ENCODE peak calls at places on chromosomes 12 and 14, in nine cellular contexts. F is stomach, S is tibial artery, V is heart right ventricle, P is adipocyte, H is OCI-LY7, L is GM23338, Y is heart left ventricle, N is spleen. U is an unnamed sample.

GRCh38 chr14:30528778-30529642 is 29.9 kb upstream of the G2E3 start:
- DNase-seq in F (no peak), S (no peak), V (no peak), P (no peak), H (no peak), L (peak; percentile 18), Y (no peak), N (no peak), U (no peak)

GRCh38 chr12:124150176-124150575 is 144.7 kb upstream of the RFLNA start:
- DNase-seq in F (no peak), S (no peak), V (no peak), P (no peak), H (no peak), L (no peak), Y (no peak), N (no peak), U (peak; percentile 64)

GRCh38 chr14:101499080-101499479 is 62.2 kb upstream of the DIO3 start:
- DNase-seq in F (peak; percentile 9), S (peak; percentile 58), V (no peak), P (no peak), H (no peak), L (no peak), Y (no peak), N (peak; percentile 29), U (no peak)

GRCh38 chr12:2177003-2177402 is 124.2 kb downstream of the CACNA1C start:
- DNase-seq in F (no peak), S (no peak), V (no peak), P (no peak), H (no peak), L (no peak), Y (no peak), N (no peak), U (no peak)

GRCh38 chr12:10207136-10207535 is 5.5 kb upstream of the GABARAPL1 start:
- DNase-seq in F (no peak), S (no peak), V (no peak), P (no peak), H (no peak), L (no peak), Y (no peak), N (no peak), U (no peak)

GRCh38 chr14:106024983-106025604 is 498.7 kb downstream of the TMEM121 start:
- DNase-seq in F (no peak), S (no peak), V (no peak), P (no peak), H (no peak), L (no peak), Y (no peak), N (no peak), U (no peak)

GRCh38 chr12:46378530-46378929 is 6.0 kb upstream of the SLC38A2 start:
- DNase-seq in F (no peak), S (no peak), V (no peak), P (no peak), H (no peak), L (peak; percentile 63), Y (no peak), N (no peak), U (no peak)

GRCh38 chr14:68217891-68218290 is 398.3 kb downstream of the RAD51B start:
- DNase-seq in F (no peak), S (no peak), V (no peak), P (no peak), H (no peak), L (no peak), Y (no peak), N (no peak), U (no peak)

GRCh38 chr14:101471723-101472517 is 89.4 kb upstream of the DIO3 start:
- DNase-seq in F (peak; percentile 17), S (peak; percentile 51), V (no peak), P (no peak), H (no peak), L (no peak), Y (no peak), N (peak; percentile 51), U (no peak)

GRCh38 chr12:115235880-115236279 is 551.9 kb upstream of the TBX3 start:
- DNase-seq in F (no peak), S (no peak), V (no peak), P (no peak), H (no peak), L (no peak), Y (no peak), N (no peak), U (no peak)

GRCh38 chr12:69881771-69882170 is 56.7 kb downstream of the MYRFL start:
- DNase-seq in F (no peak), S (no peak), V (no peak), P (no peak), H (no peak), L (no peak), Y (no peak), N (no peak), U (no peak)

GRCh38 chr14:67919259-67919658 is 99.7 kb downstream of the RAD51B start:
- DNase-seq in F (no peak), S (no peak), V (no peak), P (peak; percentile 17), H (no peak), L (peak; percentile 40), Y (no peak), N (no peak), U (no peak)

GRCh38 chr14:39491134-39491541 is 58.9 kb upstream of the FBXO33 start:
- DNase-seq in F (no peak), S (no peak), V (no peak), P (peak; percentile 72), H (peak; percentile 51), L (peak; percentile 75), Y (no peak), N (no peak), U (peak; percentile 63)

GRCh38 chr14:93894992-93895391 is 32.2 kb upstream of the FAM181A start:
- DNase-seq in F (no peak), S (peak; percentile 24), V (no peak), P (no peak), H (no peak), L (peak; percentile 67), Y (no peak), N (no peak), U (no peak)

GRCh38 chr12:60182354-60182753 is 586.5 kb downstream of the SLC16A7 start:
- DNase-seq in F (no peak), S (no peak), V (no peak), P (no peak), H (no peak), L (no peak), Y (no peak), N (no peak), U (no peak)

GRCh38 chr12:71183846-71184245 is 26.0 kb upstream of the TSPAN8 start:
- DNase-seq in F (no peak), S (no peak), V (no peak), P (no peak), H (no peak), L (no peak), Y (no peak), N (no peak), U (no peak)

GRCh38 chr14:83611906-83612305 is 1918.0 kb upstream of the FLRT2 start:
- DNase-seq in F (no peak), S (no peak), V (no peak), P (no peak), H (no peak), L (no peak), Y (no peak), N (no peak), U (peak; percentile 16)

GRCh38 chr14:83607682-83608081 is 1922.3 kb upstream of the FLRT2 start:
- DNase-seq in F (no peak), S (no peak), V (no peak), P (no peak), H (no peak), L (peak; percentile 1), Y (no peak), N (peak; percentile 29), U (no peak)
- H3K4me3 ChIP-seq in F (no peak overlapping the region), S (no peak overlapping the region), V (no peak overlapping the region), P (no peak overlapping the region), H (no peak overlapping the region), L (no peak overlapping the region), Y (no peak overlapping the region), N (no peak overlapping the region), U (no peak overlapping the region)

DNA sequence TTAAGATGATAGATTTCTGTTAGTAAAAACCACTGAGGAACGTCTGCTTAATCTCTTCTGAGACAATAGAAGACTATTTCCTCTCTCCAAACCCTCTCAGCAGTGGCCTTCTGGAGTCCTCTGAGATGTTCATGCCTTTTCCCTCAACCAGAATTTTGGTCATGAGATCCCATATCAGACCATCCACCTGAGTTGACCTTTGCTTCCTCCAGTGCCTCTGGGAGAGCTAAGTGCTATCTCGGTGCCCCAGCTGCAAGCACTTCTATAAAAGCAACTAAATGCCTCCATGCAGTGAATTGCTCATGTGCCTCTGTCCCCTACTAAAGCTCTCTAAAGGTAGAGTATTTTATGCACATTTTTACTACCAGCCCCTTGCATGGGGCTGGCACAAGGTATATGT is 172.8 kb upstream of the BCL2L14 start:
- DNase-seq in F (no peak), S (no peak), V (no peak), P (no peak), H (peak; percentile 22), L (no peak), Y (no peak), N (no peak), U (no peak)
- H3K4me1 ChIP-seq in F (no peaks in the 10 kb centered on the region), S (peaks cover under 1% of the 10 kb centered on the region), V (no peaks in the 10 kb centered on the region), P (no peaks in the 10 kb centered on the region), H (peaks cover 51% of the 10 kb centered on the region), L (peaks cover 3% of the 10 kb centered on the region), Y (no peaks in the 10 kb centered on the region), N (peaks cover 10% of the 10 kb centered on the region), U (peaks cover 24% of the 10 kb centered on the region)

DNA sequence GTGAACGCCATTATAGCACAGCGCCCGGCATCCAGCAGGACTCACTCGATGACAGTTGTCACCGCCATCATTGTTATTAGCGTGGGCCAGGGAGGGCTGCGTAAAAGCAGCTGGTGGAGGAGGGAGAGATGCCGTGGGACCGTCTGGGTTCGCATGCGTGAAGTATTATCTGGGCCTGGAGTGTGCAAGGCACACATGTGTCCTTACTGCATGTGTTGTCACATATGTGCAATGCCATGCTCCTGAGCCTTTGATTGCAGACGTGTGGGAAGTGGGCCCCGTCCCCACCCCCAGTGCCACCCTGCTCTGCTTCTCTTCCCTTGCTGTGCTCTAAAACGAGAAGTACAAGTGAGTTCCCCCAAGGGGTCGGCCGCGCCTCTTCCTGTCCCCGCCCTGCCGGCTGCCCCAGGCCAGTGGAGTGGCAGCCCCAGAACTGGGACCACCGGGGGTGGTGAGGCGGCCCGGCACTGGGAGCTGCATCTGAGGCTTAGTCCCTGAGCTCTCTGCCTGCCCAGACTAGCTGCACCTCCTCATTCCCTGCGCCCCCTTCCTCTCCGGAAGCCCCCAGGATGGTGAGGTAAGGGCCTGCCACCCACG is at the start of gene PTPN6:
- DNase-seq in F (peak; percentile 58), S (no peak), V (no peak), P (no peak), H (peak; percentile 83), L (no peak), Y (peak; percentile 79), N (peak; percentile 99), U (no peak)
- H3K36me3 ChIP-seq in F (peaks cover 11% of the 10 kb centered on the region), S (peaks cover 26% of the 10 kb centered on the region), V (peaks cover 15% of the 10 kb centered on the region), P (no peaks in the 10 kb centered on the region), H (no peaks in the 10 kb centered on the region), L (no peaks in the 10 kb centered on the region), Y (no peaks in the 10 kb centered on the region), N (peaks cover 43% of the 10 kb centered on the region), U (no peaks in the 10 kb centered on the region)

DNA sequence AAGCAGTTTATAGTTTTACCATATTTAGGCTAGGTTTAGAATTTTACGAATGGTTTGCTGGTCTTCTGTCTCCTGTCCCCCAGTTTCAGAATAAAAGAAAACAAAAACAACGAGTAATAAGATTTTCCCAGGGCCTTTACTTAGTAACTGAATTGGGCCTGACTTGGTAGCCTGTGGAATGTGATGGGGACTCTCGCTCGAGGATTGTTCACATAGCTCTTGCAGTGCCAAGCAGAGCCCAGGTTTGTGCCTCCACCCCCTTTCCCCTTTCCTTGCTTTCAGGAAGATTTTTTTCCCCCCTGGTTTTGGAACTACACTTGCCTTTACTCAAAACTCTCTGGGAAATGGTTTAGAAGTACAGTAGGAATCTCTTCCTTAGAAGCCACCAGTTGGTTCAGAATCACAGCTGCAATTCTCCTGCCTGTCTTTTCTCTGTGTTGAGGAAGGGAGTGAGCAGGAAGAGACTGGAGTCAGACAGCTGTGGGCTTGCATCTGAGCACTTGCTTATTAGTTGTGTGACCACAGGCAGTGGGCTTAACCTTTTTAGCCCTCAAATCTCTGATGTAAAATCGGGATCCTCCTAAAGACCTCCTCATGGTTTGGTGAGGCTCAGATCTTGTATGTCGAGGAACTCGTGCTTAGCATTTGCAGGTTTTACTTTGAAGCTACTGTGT is 501.2 kb downstream of the PCNX1 start:
- DNase-seq in F (no peak), S (no peak), V (no peak), P (no peak), H (no peak), L (peak; percentile 45), Y (no peak), N (no peak), U (peak; percentile 78)
- H3K4me3 ChIP-seq in F (no peak overlapping the region), S (no peak overlapping the region), V (no peak overlapping the region), P (no peak overlapping the region), H (no peak overlapping the region), L (no peak overlapping the region), Y (no peak overlapping the region), N (no peak overlapping the region), U (no peak overlapping the region)

U was measured in SJCRH30.